ENCODE peak calls at places on chromosomes 5 and 9, in four cellular contexts. N, V, B and R are unnamed samples.

GRCh38 chr5:124310453-124310852 is 436.0 kb downstream of the ZNF608 start:
- DNase-seq in N (no peak), V (no peak), B (no peak), R (no peak)

GRCh38 chr9:8868632-8869031 is 1069.1 kb upstream of the DMAC1 start:
- DNase-seq in N (no peak), V (peak), B (no peak), R (no peak)

GRCh38 chr9:99828417-99829176 is 6.9 kb downstream of the NR4A3 start:
- DNase-seq in N (no peak), V (no peak), B (no peak), R (peak)

GRCh38 chr5:149550267-149550582 is 1.0 kb downstream of the CSNK1A1 start:
- DNase-seq in N (no peak), V (no peak), B (no peak), R (no peak)

GRCh38 chr5:55821731-55822512 is 29.2 kb upstream of the IL31RA start:
- DNase-seq in N (peak), V (no peak), B (peak), R (peak)

GRCh38 chr5:158375531-158375930 is 516.6 kb upstream of the CLINT1 start:
- DNase-seq in N (no peak), V (no peak), B (no peak), R (no peak)

GRCh38 chr9:99778308-99778707 is 43.4 kb upstream of the NR4A3 start:
- DNase-seq in N (peak), V (no peak), B (no peak), R (no peak)

GRCh38 chr9:35994959-35995358 is 37.0 kb upstream of the OR2S2 start:
- DNase-seq in N (no peak), V (no peak), B (no peak), R (no peak)

GRCh38 chr9:90801507-90802289 is at the start of gene SYK:
- DNase-seq in N (no peak), V (no peak), B (peak), R (peak)

GRCh38 chr5:1115123-1115815 is 3.4 kb upstream of the SLC12A7 start:
- DNase-seq in N (no peak), V (no peak), B (no peak), R (no peak)

GRCh38 chr5:130528474-130528873 is 624.2 kb downstream of the CHSY3 start:
- DNase-seq in N (no peak), V (no peak), B (no peak), R (no peak)

GRCh38 chr5:3602713-3603502 is 7.3 kb downstream of the IRX1 start:
- DNase-seq in N (no peak), V (peak), B (peak), R (peak)

GRCh38 chr9:114338187-114338586 is 8.5 kb downstream of the ORM2 start:
- DNase-seq in N (no peak), V (no peak), B (no peak), R (no peak)

GRCh38 chr9:121634800-121635261 is 16.6 kb upstream of the DAB2IP start:
- DNase-seq in N (peak), V (peak), B (peak), R (peak)

GRCh38 chr5:16234598-16234997 is 55.0 kb upstream of the MARCHF11 start:
- DNase-seq in N (no peak), V (no peak), B (no peak), R (no peak)

GRCh38 chr5:147504001-147504400 is 5.9 kb downstream of the DPYSL3 start:
- DNase-seq in N (no peak), V (no peak), B (no peak), R (no peak)

GRCh38 chr9:110967196-110967595 is 71.1 kb downstream of the LPAR1 start:
- DNase-seq in N (no peak), V (no peak), B (no peak), R (no peak)

GRCh38 chr5:153953411-153953810 is 85.3 kb downstream of the FAM114A2 start:
- DNase-seq in N (no peak), V (no peak), B (no peak), R (no peak)

GRCh38 chr5:171847026-171847425 is 61.4 kb downstream of the SMIM23 start:
- DNase-seq in N (no peak), V (no peak), B (no peak), R (no peak)

GRCh38 chr5:171848487-171848886 is 62.9 kb downstream of the SMIM23 start:
- DNase-seq in N (no peak), V (no peak), B (no peak), R (no peak)

GRCh38 chr5:171845040-171845439 is 59.4 kb downstream of the SMIM23 start:
- DNase-seq in N (no peak), V (no peak), B (no peak), R (no peak)

GRCh38 chr5:171848006-171848405 is 62.4 kb downstream of the SMIM23 start:
- DNase-seq in N (no peak), V (no peak), B (no peak), R (no peak)

DNA sequence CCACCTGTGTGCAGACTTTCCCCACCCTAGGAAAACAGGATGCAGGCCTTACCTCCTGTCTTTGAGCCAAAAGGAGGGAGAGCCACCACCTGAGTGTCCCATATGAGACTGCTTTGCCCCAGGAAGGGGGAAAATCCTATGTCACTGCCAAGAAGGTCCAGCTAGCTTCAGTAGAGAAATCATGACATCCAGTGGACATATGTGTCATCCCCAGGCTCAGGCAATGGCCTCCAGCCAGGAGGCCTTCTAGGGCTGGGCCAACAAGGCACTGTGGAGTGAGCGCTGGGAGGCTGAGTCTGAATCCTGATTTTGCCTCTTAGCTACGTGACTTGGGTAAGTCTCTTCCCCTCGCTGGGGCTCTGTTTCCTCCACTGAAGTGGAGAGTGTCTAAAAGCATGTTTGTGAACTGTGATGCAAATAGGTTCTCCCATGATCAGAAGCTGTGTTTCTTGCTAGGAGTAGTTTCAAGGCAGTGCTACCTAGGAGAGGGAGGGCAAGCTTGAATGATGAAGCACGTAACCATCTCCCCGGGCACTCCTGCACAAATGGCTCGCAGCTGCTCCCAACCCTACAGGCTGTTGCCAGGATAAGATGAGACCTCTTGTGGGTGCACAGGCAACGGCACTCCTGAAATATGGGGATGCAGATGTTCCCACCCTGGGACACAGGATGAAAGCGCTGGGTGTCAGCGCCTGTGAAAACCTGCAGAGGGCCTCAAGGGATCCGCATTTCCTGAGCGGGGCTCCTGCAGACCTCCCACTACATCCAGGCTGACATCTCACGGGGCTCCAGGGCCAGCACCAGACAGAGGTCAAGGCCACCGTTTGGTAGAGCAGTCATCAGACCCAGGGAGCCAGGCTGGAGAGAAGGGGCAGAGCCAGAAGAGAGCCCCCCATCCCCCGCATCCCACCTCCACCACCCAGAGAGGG is 60.5 kb downstream of the SMIM23 start:
- DNase-seq in N (no peak), V (no peak), B (peak), R (no peak)
- TF ChIP-seq CTCF in N (peak), V (peak), B (peak), R (no peak)

GRCh38 chr5:174576042-174576441 is 148.3 kb upstream of the MSX2 start:
- DNase-seq in N (no peak), V (no peak), B (no peak), R (no peak)

GRCh38 chr5:174573210-174574014 is 151.0 kb upstream of the MSX2 start:
- DNase-seq in N (no peak), V (no peak), B (no peak), R (no peak)

GRCh38 chr5:174572591-174572990 is 151.8 kb upstream of the MSX2 start:
- DNase-seq in N (no peak), V (no peak), B (no peak), R (no peak)

GRCh38 chr5:174571662-174572397 is 152.6 kb upstream of the MSX2 start:
- DNase-seq in N (peak), V (peak), B (no peak), R (no peak)

DNA sequence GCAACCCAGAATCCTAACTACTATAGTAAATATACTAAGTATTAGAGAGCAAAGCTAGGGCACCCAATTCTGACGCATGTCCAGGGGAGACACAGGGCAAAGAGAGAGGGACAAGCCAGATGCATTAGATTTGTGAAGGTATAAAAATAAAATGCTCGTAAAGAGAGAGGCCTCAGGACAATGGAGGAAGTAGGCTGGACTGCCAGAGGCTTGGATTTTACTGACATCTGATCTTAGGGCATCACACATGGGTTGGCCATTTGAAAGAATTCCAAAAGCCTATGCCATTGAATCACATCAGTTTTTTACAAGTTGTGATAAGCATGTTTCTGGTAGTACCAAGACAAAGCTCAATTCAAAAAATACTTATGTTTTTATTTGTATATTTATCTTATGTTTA is 149.3 kb upstream of the MSX2 start:
- DNase-seq in N (no peak), V (no peak), B (no peak), R (no peak)
- TF ChIP-seq NR3C1 in N (no peak), V (no peak), B (no peak), R (no peak)

GRCh38 chr5:80804332-80804731 is 149.5 kb upstream of the DHFR start:
- DNase-seq in N (no peak), V (peak), B (no peak), R (no peak)
- TF ChIP-seq CTCF in N (no peak), V (peak), B (no peak), R (no peak)

DNA sequence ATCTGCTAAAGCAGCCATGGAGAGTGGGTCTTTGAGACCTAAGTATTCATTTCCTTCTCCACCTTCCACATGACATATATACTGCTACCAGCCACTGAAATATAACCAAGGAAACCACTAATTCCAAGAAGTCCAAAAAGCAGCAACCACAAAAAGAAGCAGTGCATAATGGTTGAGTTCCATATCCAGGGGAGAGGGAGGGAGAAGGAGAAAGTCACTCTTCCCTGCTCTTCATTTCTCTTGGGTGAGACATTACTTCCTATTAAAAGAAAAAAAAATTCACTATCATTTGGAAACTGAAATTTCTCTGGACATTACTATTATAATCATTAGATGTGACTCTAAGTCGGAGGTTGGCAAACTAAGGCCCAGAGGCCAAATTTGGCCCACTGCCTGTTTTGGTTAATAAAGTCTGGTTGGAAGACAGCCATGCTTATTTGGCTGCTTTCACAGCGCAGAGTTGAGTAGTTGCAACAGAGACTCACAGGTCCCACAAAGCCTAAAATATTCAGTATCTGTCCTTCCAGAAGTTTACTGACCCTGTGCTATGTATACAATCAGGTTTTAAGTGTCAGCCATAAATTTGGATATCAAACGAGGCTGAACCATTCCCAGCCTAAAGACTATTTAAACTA is 168.6 kb downstream of the MPDZ start:
- DNase-seq in N (no peak), V (no peak), B (no peak), R (no peak)
- TF ChIP-seq NR3C1 in N (no peak), V (no peak), B (no peak), R (no peak)

GRCh38 chr5:76715734-76716455 is at the start of gene F2R:
- DNase-seq in N (peak), V (peak), B (peak), R (peak)
- TF ChIP-seq CTCF in N (peak), V (peak), B (peak), R (peak)

GRCh38 chr5:170551076-170551475 is 47.3 kb downstream of the KCNIP1 start:
- DNase-seq in N (no peak), V (no peak), B (no peak), R (no peak)
- TF ChIP-seq NR3C1 in N (no peak), V (no peak), B (no peak), R (no peak)

GRCh38 chr9:69899491-69899890 is 78.9 kb downstream of the CFAP95 start:
- DNase-seq in N (no peak), V (no peak), B (no peak), R (no peak)

GRCh38 chr9:69900406-69900805 is 79.8 kb downstream of the CFAP95 start:
- DNase-seq in N (no peak), V (no peak), B (no peak), R (no peak)

DNA sequence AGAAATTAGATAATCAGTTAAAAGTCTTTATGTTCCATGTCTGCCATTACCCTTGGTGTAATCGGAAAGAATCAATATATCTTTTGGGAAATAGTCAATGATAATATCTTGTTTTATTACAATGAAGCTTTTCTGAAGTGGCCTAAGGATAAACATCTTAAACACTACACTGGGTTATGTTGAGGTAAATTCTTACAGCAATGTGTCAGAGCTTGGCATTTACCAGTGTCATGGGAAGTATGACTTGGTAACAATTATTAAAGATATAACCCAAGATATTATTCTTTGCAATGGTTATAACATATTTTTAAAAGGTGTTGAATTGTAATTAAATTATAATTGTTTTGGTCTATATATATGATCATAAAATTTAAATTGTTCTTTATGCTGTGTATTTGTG is 84.7 kb downstream of the CFAP95 start:
- DNase-seq in N (no peak), V (no peak), B (no peak), R (no peak)
- TF ChIP-seq CTCF in N (no peak), V (no peak), B (no peak), R (no peak)

GRCh38 chr9:132187006-132187760 is 25.3 kb downstream of the NTNG2 start:
- DNase-seq in N (no peak), V (no peak), B (no peak), R (no peak)
- TF ChIP-seq NR3C1 in N (no peak), V (no peak), B (no peak), R (no peak)